ENCODE peak calls at places on chromosome 10, in ten cellular contexts. T is stimulated activated CD4-positive, alpha-beta T cell treated with anti-CD3 and anti-CD28 coated beads, Interleukin-2, amount 100 ng/mL, for 48 hours; G is GM13977; S is GM04503; B is germinal center; M is activated naive CD4-positive, alpha-beta T cell treated with Interleukin-2 at 50 U/mL for 16 hours; I is RPMI8226; H is SW 1271; W is SHP77; L is NCI-H1105. C is an unnamed sample.

GRCh38 chr10:131722121-131722520 is 178.7 kb upstream of the PPP2R2D start:
- DNase-seq in T (no peak), G (no peak), S (no peak), B (no peak), M (no peak), I (no peak), H (no peak), W (no peak), L (no peak), C (no peak)

GRCh38 chr10:28668363-28669226 is 8.7 kb upstream of the BAMBI start:
- DNase-seq in T (peak), G (no peak), S (no peak), B (peak), M (peak), I (peak), H (no peak), W (no peak), L (no peak), C (no peak)

GRCh38 chr10:99658622-99659030 is 683 bp upstream of the ENTPD7 start:
- DNase-seq in T (peak), G (no peak), S (no peak), B (no peak), M (peak), I (peak), H (no peak), W (peak), L (no peak), C (no peak)

GRCh38 chr10:124657806-124658205 is 86.4 kb downstream of the FAM53B start:
- DNase-seq in T (no peak), G (no peak), S (no peak), B (no peak), M (peak), I (no peak), H (no peak), W (no peak), L (no peak), C (no peak)

GRCh38 chr10:28788767-28789166 is 111.4 kb downstream of the BAMBI start:
- DNase-seq in T (no peak), G (no peak), S (no peak), B (no peak), M (no peak), I (no peak), H (no peak), W (no peak), L (no peak), C (no peak)

GRCh38 chr10:51960494-51960895 is 261.1 kb upstream of the CSTF2T start:
- DNase-seq in T (no peak), G (peak), S (peak), B (peak), M (no peak), I (peak), H (no peak), W (peak), L (no peak), C (peak)

GRCh38 chr10:3002304-3002703 is 65.0 kb upstream of the PFKP start:
- DNase-seq in T (no peak), G (no peak), S (no peak), B (no peak), M (no peak), I (no peak), H (no peak), W (no peak), L (no peak), C (no peak)

GRCh38 chr10:124174071-124174566 is 80.7 kb upstream of the CHST15 start:
- DNase-seq in T (no peak), G (no peak), S (no peak), B (no peak), M (no peak), I (no peak), H (no peak), W (no peak), L (no peak), C (no peak)

GRCh38 chr10:15321431-15322321 is 49.4 kb downstream of the FAM171A1 start:
- DNase-seq in T (no peak), G (no peak), S (no peak), B (no peak), M (no peak), I (no peak), H (no peak), W (no peak), L (no peak), C (no peak)

GRCh38 chr10:49174261-49174925 is 13.8 kb downstream of the TMEM273 start:
- DNase-seq in T (no peak), G (no peak), S (no peak), B (no peak), M (no peak), I (no peak), H (no peak), W (no peak), L (no peak), C (no peak)

GRCh38 chr10:131725736-131726459 is 174.9 kb upstream of the PPP2R2D start:
- DNase-seq in T (no peak), G (no peak), S (no peak), B (no peak), M (no peak), I (no peak), H (no peak), W (no peak), L (no peak), C (no peak)

GRCh38 chr10:4786043-4786839 is 39.8 kb upstream of the AKR1E2 start:
- DNase-seq in T (no peak), G (no peak), S (no peak), B (no peak), M (no peak), I (no peak), H (no peak), W (no peak), L (no peak), C (no peak)

GRCh38 chr10:38038107-38038931 is 27.8 kb downstream of the ZNF33A start:
- DNase-seq in T (no peak), G (peak), S (no peak), B (peak), M (no peak), I (peak), H (no peak), W (no peak), L (no peak), C (no peak)

GRCh38 chr10:93468532-93469213 is 13.5 kb downstream of the MYOF start:
- DNase-seq in T (no peak), G (no peak), S (peak), B (no peak), M (no peak), I (no peak), H (peak), W (no peak), L (no peak), C (peak)

GRCh38 chr10:86963341-86963919 is 4.9 kb upstream of the ADIRF start:
- DNase-seq in T (no peak), G (no peak), S (no peak), B (no peak), M (no peak), I (no peak), H (no peak), W (no peak), L (no peak), C (no peak)

GRCh38 chr10:76303682-76304316 is 872.4 kb downstream of the LRMDA start:
- DNase-seq in T (peak), G (peak), S (no peak), B (peak), M (no peak), I (peak), H (no peak), W (peak), L (peak), C (peak)

GRCh38 chr10:104331208-104331838 is 6.9 kb downstream of the ITPRIP start:
- DNase-seq in T (no peak), G (no peak), S (no peak), B (no peak), M (no peak), I (no peak), H (peak), W (no peak), L (no peak), C (no peak)

GRCh38 chr10:9733764-9734163 is 1283.9 kb upstream of the CELF2 start:
- DNase-seq in T (no peak), G (no peak), S (no peak), B (no peak), M (no peak), I (no peak), H (no peak), W (no peak), L (no peak), C (no peak)

GRCh38 chr10:130141878-130142277 is 5.7 kb downstream of the GLRX3 start:
- DNase-seq in T (no peak), G (peak), S (no peak), B (peak), M (no peak), I (no peak), H (no peak), W (no peak), L (no peak), C (no peak)

GRCh38 chr10:126188679-126189200 is 199.5 kb downstream of the ADAM12 start:
- DNase-seq in T (no peak), G (no peak), S (no peak), B (no peak), M (no peak), I (no peak), H (no peak), W (no peak), L (no peak), C (no peak)

GRCh38 chr10:33476757-33477273 is 142.3 kb upstream of the NRP1 start:
- DNase-seq in T (no peak), G (no peak), S (no peak), B (no peak), M (no peak), I (no peak), H (no peak), W (no peak), L (peak), C (no peak)

GRCh38 chr10:28922127-28922526 is 244.8 kb downstream of the BAMBI start:
- DNase-seq in T (no peak), G (no peak), S (no peak), B (no peak), M (no peak), I (no peak), H (no peak), W (no peak), L (no peak), C (no peak)

GRCh38 chr10:75245354-75246001 is 9.7 kb upstream of the COMTD1 start:
- DNase-seq in T (no peak), G (no peak), S (no peak), B (no peak), M (no peak), I (no peak), H (no peak), W (no peak), L (no peak), C (no peak)

GRCh38 chr10:10605551-10606081 is 412.1 kb upstream of the CELF2 start:
- DNase-seq in T (no peak), G (no peak), S (peak), B (no peak), M (no peak), I (no peak), H (no peak), W (no peak), L (no peak), C (peak)